ENCODE peak calls at places on chromosome 6, in six cellular contexts. V is activated CD8-positive, alpha-beta memory T cell treated with anti-CD3 and anti-CD28 coated beads, Interleukin-2, amount 10 ng/mL, durations not matched to agents 7 days and 5 days; Z is stimulated activated memory B cell treated with anti-CD40 and anti-IgM and Interleukin-4, amounts not matched to agents 10 μg/mL and 1 μg/mL and 100 μg/mL, for 72 hours; L is right cardiac atrium; G is sciatic nerve; A is central memory CD8-positive, alpha-beta T cell. U is an unnamed sample.
A peak's percentile ranks its signal among the peaks of the same experiment; 100 is the strongest.

GRCh38 chr6:132287101-132287500 is 114.2 kb downstream of the MOXD1 start:
- ATAC-seq in V (no peak), Z (no peak), L (no peak), G (no peak), A (no peak), U (peak; percentile 24)

GRCh38 chr6:96227135-96227534 is 211.4 kb downstream of the FUT9 start:
- ATAC-seq in V (no peak), Z (no peak), L (no peak), G (no peak), A (no peak), U (no peak)

GRCh38 chr6:67393356-67393755 is 1241.7 kb upstream of the ADGRB3 start:
- ATAC-seq in V (no peak), Z (no peak), L (no peak), G (no peak), A (no peak), U (no peak)

GRCh38 chr6:42232035-42232434 is 14.4 kb upstream of the MRPS10 start:
- ATAC-seq in V (no peak), Z (no peak), L (no peak), G (no peak), A (no peak), U (no peak)

GRCh38 chr6:25842526-25842925 is 10.7 kb upstream of the SLC17A1 start:
- ATAC-seq in V (peak; percentile 33), Z (peak; percentile 75), L (no peak), G (no peak), A (no peak), U (no peak)

GRCh38 chr6:166736606-166737005 is 109.6 kb upstream of the RPS6KA2 start:
- ATAC-seq in V (no peak), Z (no peak), L (peak; percentile 48), G (no peak), A (no peak), U (no peak)

GRCh38 chr6:25053875-25054371 is 118.2 kb upstream of the RIPOR2 start:
- ATAC-seq in V (peak; percentile 16), Z (peak; percentile 87), L (peak; percentile 89), G (peak; percentile 96), A (peak; percentile 38), U (peak; percentile 89)

GRCh38 chr6:77543601-77544000 is 80.3 kb upstream of the HTR1B start:
- ATAC-seq in V (no peak), Z (no peak), L (no peak), G (no peak), A (no peak), U (no peak)

GRCh38 chr6:132464538-132465256 is 48.2 kb downstream of the STX7 start:
- ATAC-seq in V (no peak), Z (no peak), L (no peak), G (no peak), A (no peak), U (peak; percentile 63)

GRCh38 chr6:37549186-37549957 is 49.7 kb upstream of the CCDC167 start:
- ATAC-seq in V (no peak), Z (peak; percentile 10), L (no peak), G (no peak), A (no peak), U (no peak)

GRCh38 chr6:168252267-168252666 is 67.3 kb downstream of the DACT2 start:
- ATAC-seq in V (no peak), Z (no peak), L (no peak), G (no peak), A (no peak), U (no peak)

GRCh38 chr6:166507380-166507779 is 79.1 kb downstream of the RAMACL start:
- ATAC-seq in V (no peak), Z (no peak), L (no peak), G (no peak), A (no peak), U (no peak)

GRCh38 chr6:50819527-50819905 is 845 bp downstream of the TFAP2B start:
- ATAC-seq in V (no peak), Z (no peak), L (no peak), G (no peak), A (no peak), U (peak; percentile 18)

GRCh38 chr6:90284745-90285481 is 11.7 kb downstream of the BACH2 start:
- ATAC-seq in V (peak; percentile 76), Z (peak; percentile 87), L (peak; percentile 53), G (peak; percentile 65), A (peak; percentile 65), U (peak; percentile 42)

GRCh38 chr6:169755162-169755561 is 3.7 kb downstream of the ERMARD start:
- ATAC-seq in V (no peak), Z (no peak), L (no peak), G (no peak), A (no peak), U (no peak)

GRCh38 chr6:105793132-105793531 is 293.0 kb upstream of the PRDM1 start:
- ATAC-seq in V (peak; percentile 61), Z (peak; percentile 72), L (peak; percentile 42), G (no peak), A (no peak), U (peak; percentile 66)

GRCh38 chr6:55568779-55569439 is 10.1 kb downstream of the HMGCLL1 start:
- ATAC-seq in V (no peak), Z (no peak), L (peak; percentile 90), G (peak; percentile 94), A (no peak), U (no peak)

GRCh38 chr6:109308018-109308492 is 74.2 kb downstream of the CD164 start:
- ATAC-seq in V (peak; percentile 20), Z (no peak), L (peak; percentile 89), G (peak; percentile 80), A (no peak), U (no peak)

GRCh38 chr6:134740473-134741192 is 209.3 kb downstream of the ALDH8A1 start:
- ATAC-seq in V (no peak), Z (no peak), L (peak; percentile 65), G (no peak), A (no peak), U (peak; percentile 84)

GRCh38 chr6:132598473-132598872 is 8.9 kb upstream of the TAAR5 start:
- ATAC-seq in V (peak; percentile 47), Z (no peak), L (no peak), G (no peak), A (no peak), U (peak; percentile 83)

GRCh38 chr6:112979830-112980229 is 632.7 kb downstream of the RFPL4B start:
- ATAC-seq in V (no peak), Z (no peak), L (peak; percentile 65), G (peak; percentile 63), A (no peak), U (peak; percentile 46)

GRCh38 chr6:107628878-107629277 is 139.0 kb downstream of the SOBP start:
- ATAC-seq in V (no peak), Z (no peak), L (no peak), G (no peak), A (no peak), U (no peak)

GRCh38 chr6:56346958-56347357 is 99.6 kb upstream of the COL21A1 start:
- ATAC-seq in V (no peak), Z (no peak), L (no peak), G (no peak), A (no peak), U (peak; percentile 17)

GRCh38 chr6:107331409-107332386 is 127.7 kb downstream of the PDSS2 start:
- ATAC-seq in V (no peak), Z (no peak), L (no peak), G (no peak), A (no peak), U (no peak)

GRCh38 chr6:15841937-15842698 is 179.3 kb upstream of the DTNBP1 start:
- ATAC-seq in V (no peak), Z (no peak), L (peak; percentile 89), G (peak; percentile 93), A (no peak), U (no peak)

GRCh38 chr6:150198532-150198931 is 55.7 kb downstream of the PPP1R14C start:
- ATAC-seq in V (no peak), Z (no peak), L (peak; percentile 45), G (no peak), A (no peak), U (no peak)

GRCh38 chr6:42020967-42021366 is 29.4 kb upstream of the TAF8 start:
- ATAC-seq in V (no peak), Z (no peak), L (no peak), G (no peak), A (peak; percentile 9), U (no peak)

GRCh38 chr6:34922177-34922663 is 33.2 kb downstream of the ANKS1A start:
- ATAC-seq in V (no peak), Z (no peak), L (no peak), G (no peak), A (no peak), U (peak; percentile 87)

GRCh38 chr6:159935633-159936032 is 33.2 kb upstream of the IGF2R start:
- ATAC-seq in V (no peak), Z (no peak), L (peak; percentile 58), G (no peak), A (no peak), U (no peak)

GRCh38 chr6:131101911-131102680 is 33.2 kb upstream of the AKAP7 start:
- ATAC-seq in V (no peak), Z (no peak), L (no peak), G (no peak), A (no peak), U (no peak)

GRCh38 chr6:142850653-142851434 is 94.1 kb downstream of the HIVEP2 start:
- ATAC-seq in V (peak; percentile 68), Z (peak; percentile 65), L (no peak), G (no peak), A (peak; percentile 56), U (no peak)

GRCh38 chr6:111597687-111598086 is 8.0 kb downstream of the TRAF3IP2 start:
- ATAC-seq in V (no peak), Z (no peak), L (peak; percentile 38), G (no peak), A (no peak), U (no peak)

GRCh38 chr6:5787054-5787720 is 219.5 kb downstream of the NRN1 start:
- ATAC-seq in V (no peak), Z (no peak), L (no peak), G (no peak), A (no peak), U (no peak)

GRCh38 chr6:15435468-15435867 is 189.6 kb downstream of the JARID2 start:
- ATAC-seq in V (no peak), Z (no peak), L (no peak), G (no peak), A (no peak), U (no peak)